ENCODE peak calls at places on chromosome 17, in four cellular contexts. P, U, Q and A are unnamed samples.

GRCh38 chr17:82848022-82848592 is 8.3 kb upstream of the ZNF750 start:
- DNase-seq in P (no peak), U (peak), Q (peak), A (no peak)

GRCh38 chr17:4172356-4172755 is 29.4 kb downstream of the CYB5D2 start:
- DNase-seq in P (no peak), U (no peak), Q (no peak), A (no peak)

GRCh38 chr17:70829876-70830275 is 660.5 kb downstream of the KCNJ2 start:
- DNase-seq in P (no peak), U (no peak), Q (no peak), A (no peak)

GRCh38 chr17:75691371-75692290 is 24.5 kb downstream of the SAP30BP start:
- DNase-seq in P (no peak), U (no peak), Q (no peak), A (no peak)

GRCh38 chr17:60127068-60128064 is 22.4 kb upstream of the CA4 start:
- DNase-seq in P (no peak), U (no peak), Q (no peak), A (no peak)

GRCh38 chr17:37742762-37743611 is 1.9 kb downstream of the HNF1B start:
- DNase-seq in P (no peak), U (peak), Q (no peak), A (no peak)

GRCh38 chr17:77693776-77694175 is 264.7 kb upstream of the TNRC6C start:
- DNase-seq in P (no peak), U (no peak), Q (no peak), A (no peak)

GRCh38 chr17:40069751-40070643 is 7.2 kb downstream of the THRA start:
- DNase-seq in P (no peak), U (peak), Q (no peak), A (no peak)

GRCh38 chr17:4583206-4583605 is 1.1 kb upstream of the SMTNL2 start:
- DNase-seq in P (no peak), U (no peak), Q (no peak), A (no peak)

GRCh38 chr17:29663155-29663554 is 40.4 kb upstream of the CORO6 start:
- DNase-seq in P (no peak), U (peak), Q (no peak), A (no peak)

GRCh38 chr17:37592291-37592690 is 16.9 kb downstream of the SYNRG start:
- DNase-seq in P (no peak), U (no peak), Q (no peak), A (no peak)

GRCh38 chr17:63949576-63950250 is 17.6 kb upstream of the CD79B start:
- DNase-seq in P (no peak), U (no peak), Q (no peak), A (no peak)

GRCh38 chr17:77741109-77741508 is 217.4 kb upstream of the TNRC6C start:
- DNase-seq in P (no peak), U (no peak), Q (no peak), A (no peak)

GRCh38 chr17:82092628-82092994 is 5.4 kb downstream of the FASN start:
- DNase-seq in P (no peak), U (no peak), Q (peak), A (no peak)

GRCh38 chr17:75684924-75685323 is 17.8 kb downstream of the SAP30BP start:
- DNase-seq in P (no peak), U (peak), Q (no peak), A (no peak)

GRCh38 chr17:65953316-65954147 is 238.4 kb downstream of the CEP112 start:
- DNase-seq in P (no peak), U (no peak), Q (no peak), A (no peak)

DNA sequence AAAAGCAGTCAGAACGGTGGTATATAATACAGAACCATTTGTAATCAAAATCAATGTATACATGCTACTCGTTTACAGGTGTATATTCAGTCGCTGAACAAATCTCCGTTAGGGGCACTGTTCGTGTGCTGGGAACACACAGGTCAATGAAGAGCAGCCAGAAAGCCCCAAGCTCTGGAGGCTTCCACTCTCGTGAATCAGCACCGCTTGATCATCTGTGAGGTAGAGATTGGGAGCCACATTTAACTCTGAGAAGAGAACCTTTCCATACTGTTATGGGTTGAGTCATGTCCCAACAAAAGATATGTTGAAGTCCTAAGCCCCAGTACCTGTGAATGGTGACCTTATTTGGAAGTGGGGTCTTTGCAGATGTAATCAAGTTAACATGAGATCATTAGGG is 5.4 kb upstream of the CYTH1 start:
- DNase-seq in P (no peak), U (no peak), Q (no peak), A (no peak)
- TF ChIP-seq CTCF in P (no peak), U (no peak), Q (no peak), A (no peak)

DNA sequence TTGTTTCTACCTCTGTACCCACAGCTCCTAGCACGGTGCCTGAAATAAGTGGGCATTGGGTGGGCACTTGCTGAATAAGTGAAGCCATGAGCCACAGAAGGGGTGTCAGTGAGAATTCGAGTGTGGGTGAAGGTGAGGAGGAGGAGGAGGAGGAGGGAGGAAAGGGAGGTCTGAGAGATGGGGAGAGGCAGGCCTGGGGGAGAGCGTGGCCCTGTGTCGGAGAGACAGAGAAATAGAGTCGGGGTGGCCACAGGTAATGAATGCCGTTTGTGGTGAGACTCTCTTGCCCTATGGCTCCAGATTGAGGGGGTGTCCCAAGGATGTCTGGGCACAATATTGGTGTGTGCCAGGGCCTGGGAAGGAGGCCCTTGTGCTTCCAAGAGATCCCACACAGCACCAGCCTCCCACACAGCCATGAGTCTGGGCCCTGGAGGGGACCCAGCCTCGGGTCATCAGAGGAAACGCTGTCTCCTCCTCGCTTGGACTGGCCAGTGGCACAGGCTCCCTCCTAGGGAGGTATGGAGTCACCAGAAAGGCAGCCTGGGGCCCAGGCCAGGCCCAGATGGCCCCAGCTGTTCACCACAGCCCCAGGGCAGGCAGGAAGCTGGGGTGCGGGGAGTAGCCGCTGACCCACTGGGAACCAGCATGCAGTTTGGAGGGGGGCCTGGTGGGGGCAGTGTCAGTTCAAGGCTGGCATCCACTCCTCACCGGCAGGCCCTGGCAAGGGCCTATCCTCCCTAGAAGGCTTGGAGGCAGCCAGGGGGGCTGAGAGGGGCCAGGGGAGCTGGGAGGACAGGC is 49.0 kb downstream of the SDK2 start:
- DNase-seq in P (peak), U (peak), Q (peak), A (no peak)
- TF ChIP-seq CTCF in P (peak), U (peak), Q (peak), A (peak)

GRCh38 chr17:20890338-20890737 is 152.5 kb downstream of the USP22 start:
- DNase-seq in P (no peak), U (no peak), Q (no peak), A (no peak)

GRCh38 chr17:20896153-20896649 is 146.6 kb downstream of the USP22 start:
- DNase-seq in P (no peak), U (no peak), Q (no peak), A (no peak)
- TF ChIP-seq CTCF in P (no peak), U (no peak), Q (no peak), A (no peak)

GRCh38 chr17:41812176-41813038 is at the start of gene FKBP10:
- DNase-seq in P (peak), U (peak), Q (peak), A (no peak)
- TF ChIP-seq CTCF in P (no peak), U (peak), Q (no peak), A (no peak)

GRCh38 chr17:55750750-55751641 is at the start of gene PCTP:
- DNase-seq in P (peak), U (peak), Q (peak), A (peak)
- TF ChIP-seq CTCF in P (peak), U (peak), Q (peak), A (peak)

GRCh38 chr17:1727258-1727789 is 2.8 kb downstream of the WDR81 start:
- DNase-seq in P (no peak), U (peak), Q (no peak), A (no peak)
- TF ChIP-seq CTCF in P (no peak), U (no peak), Q (no peak), A (no peak)